ENCODE peak calls at places on chromosomes 16 and 17, in nine cellular contexts. V is K562, H is sigmoid colon, Z is prostate gland, D is stomach, I is HCT116, C is endothelial cell of umbilical vein, X is GM12891, E is HL-60. L is an unnamed sample.

GRCh38 chr17:7203391-7203790 is 16.2 kb downstream of the DLG4 start:
- DNase-seq in Z (no peak), C (no peak), D (no peak), H (no peak), V (no peak), E (no peak), X (no peak), I (no peak), L (no peak)

GRCh38 chr17:66831383-66832220 is 3.3 kb upstream of the CACNG5 start:
- DNase-seq in C (no peak), I (no peak), E (no peak), V (no peak), Z (no peak), X (no peak), H (peak; percentile 50), D (no peak), L (no peak)

GRCh38 chr16:78852236-78852635 is 748.3 kb downstream of the MAF start:
- DNase-seq in E (no peak), I (no peak), Z (no peak), X (no peak), D (no peak), V (no peak), C (no peak), H (no peak), L (no peak)

GRCh38 chr17:44353656-44354331 is 8.7 kb downstream of the GRN start:
- DNase-seq in V (peak; percentile 16), H (no peak), E (no peak), C (no peak), D (peak; percentile 46), I (no peak), X (no peak), Z (no peak), L (no peak)

GRCh38 chr16:85413713-85414663 is 199.1 kb upstream of the GSE1 start:
- DNase-seq in X (no peak), C (no peak), E (no peak), Z (no peak), H (no peak), V (no peak), I (no peak), D (no peak), L (no peak)

GRCh38 chr17:77831497-77832179 is 126.9 kb upstream of the TNRC6C start:
- DNase-seq in D (no peak), C (peak; percentile 28), H (peak; percentile 65), I (no peak), Z (no peak), X (no peak), V (no peak), E (no peak), L (no peak)

GRCh38 chr17:29576214-29577008 is 7.9 kb downstream of the TP53I13 start:
- DNase-seq in Z (no peak), E (no peak), H (no peak), C (no peak), V (no peak), X (no peak), I (no peak), D (no peak), L (no peak)

GRCh38 chr17:7261377-7262191 is 694 bp downstream of the CLDN7 start:
- DNase-seq in E (no peak), Z (no peak), H (no peak), I (no peak), X (peak; percentile 64), C (no peak), D (no peak), V (peak; percentile 21), L (no peak)

GRCh38 chr17:13750783-13751484 is 149.2 kb upstream of the HS3ST3A1 start:
- DNase-seq in D (no peak), E (no peak), V (peak; percentile 6), C (no peak), H (no peak), Z (no peak), I (no peak), X (no peak), L (no peak)

GRCh38 chr16:83653785-83654184 is 154.0 kb upstream of the HSBP1 start:
- DNase-seq in V (no peak), D (no peak), I (no peak), E (no peak), X (no peak), C (no peak), Z (no peak), H (no peak), L (no peak)

GRCh38 chr17:15442316-15443185 is 24.9 kb downstream of the CDRT4 start:
- DNase-seq in X (no peak), E (no peak), H (peak; percentile 48), Z (no peak), I (no peak), C (no peak), V (no peak), D (no peak), L (no peak)

GRCh38 chr17:17836818-17837379 is at the start of gene SREBF1:
- DNase-seq in D (peak; percentile 61), V (peak; percentile 69), E (no peak), Z (no peak), X (peak; percentile 72), C (peak; percentile 63), I (no peak), H (peak; percentile 86), L (no peak)

GRCh38 chr16:81542609-81543570 is 98.3 kb downstream of the CMIP start:
- DNase-seq in X (no peak), I (no peak), E (no peak), C (peak; percentile 45), Z (no peak), V (no peak), D (no peak), H (no peak), L (no peak)
- TF ChIP-seq POLR2AphosphoS5 in X (no peak), I (no peak), E (no peak), C (no peak), Z (no peak), V (no peak), D (no peak), H (no peak), L (no peak)

GRCh38 chr17:64148017-64148631 is 18.2 kb upstream of the ERN1 start:
- DNase-seq in D (no peak), V (no peak), X (no peak), E (no peak), I (no peak), Z (no peak), H (no peak), C (peak; percentile 85), L (no peak)

GRCh38 chr17:64147110-64148016 is 17.4 kb upstream of the ERN1 start:
- DNase-seq in C (peak; percentile 35), Z (no peak), D (no peak), I (no peak), X (no peak), E (no peak), H (no peak), V (no peak), L (no peak)

GRCh38 chr17:64146418-64147109 is 16.6 kb upstream of the ERN1 start:
- DNase-seq in E (no peak), C (peak; percentile 80), Z (peak; percentile 85), I (no peak), X (no peak), H (peak; percentile 85), V (peak; percentile 69), D (peak; percentile 65), L (no peak)

GRCh38 chr17:64145751-64146417 is 15.9 kb upstream of the ERN1 start:
- DNase-seq in D (peak; percentile 97), H (peak; percentile 100), V (peak; percentile 92), I (peak; percentile 100), C (peak; percentile 99), E (peak; percentile 100), Z (peak; percentile 99), X (peak; percentile 85), L (peak; percentile 100)

DNA sequence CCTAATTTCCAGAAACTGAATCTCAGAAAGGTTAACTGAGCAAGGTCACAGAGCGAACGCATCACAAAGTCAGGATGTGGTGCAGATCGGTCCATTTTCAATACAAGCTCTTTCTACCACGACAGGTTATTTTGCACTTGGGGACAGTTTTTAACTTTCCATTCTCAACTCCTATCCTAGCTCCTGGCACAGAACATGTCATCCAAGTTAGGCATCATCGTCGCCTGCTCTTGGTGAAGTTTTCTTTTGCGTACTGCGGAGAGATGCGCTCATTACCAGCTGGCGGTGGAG is 15.5 kb upstream of the ERN1 start:
- DNase-seq in Z (no peak), C (no peak), V (no peak), I (no peak), X (no peak), H (no peak), D (no peak), E (no peak), L (no peak)
- TF ChIP-seq POLR2AphosphoS5 in Z (no peak), C (no peak), V (no peak), I (no peak), X (no peak), H (no peak), D (no peak), E (no peak), L (no peak)

GRCh38 chr17:82611140-82612058 is 36.8 kb downstream of the WDR45B start:
- DNase-seq in V (peak; percentile 58), H (no peak), D (no peak), Z (no peak), I (no peak), E (no peak), X (no peak), C (no peak), L (no peak)
- TF ChIP-seq POLR2AphosphoS5 in V (peak; percentile 35), H (no peak), D (no peak), Z (no peak), I (no peak), E (no peak), X (no peak), C (no peak), L (no peak)

GRCh38 chr16:30184430-30185140 is 1.2 kb downstream of the CORO1A start:
- DNase-seq in D (peak; percentile 31), H (peak; percentile 71), V (peak; percentile 32), X (peak; percentile 25), Z (no peak), E (peak; percentile 95), C (no peak), I (no peak), L (no peak)
- TF ChIP-seq POLR2AphosphoS5 in D (no peak), H (no peak), V (no peak), X (no peak), Z (no peak), E (peak; percentile 80), C (no peak), I (no peak), L (no peak)

GRCh38 chr17:33049781-33050414 is 58.3 kb downstream of the SPACA3 start:
- DNase-seq in X (peak; percentile 44), C (peak; percentile 32), H (no peak), I (peak; percentile 31), E (peak; percentile 1), D (peak; percentile 62), V (peak; percentile 82), Z (no peak), L (peak; percentile 90)
- TF ChIP-seq POLR2AphosphoS5 in X (no peak), C (no peak), H (no peak), I (no peak), E (no peak), D (no peak), V (no peak), Z (no peak), L (no peak)

GRCh38 chr16:81399909-81400308 is 44.7 kb upstream of the CMIP start:
- DNase-seq in H (peak; percentile 37), C (no peak), X (no peak), V (no peak), Z (no peak), E (no peak), I (no peak), D (no peak), L (no peak)
- TF ChIP-seq POLR2AphosphoS5 in H (no peak), C (no peak), X (no peak), V (no peak), Z (no peak), E (no peak), I (no peak), D (no peak), L (no peak)

GRCh38 chr17:65013613-65014391 is 42.7 kb downstream of the GNA13 start:
- DNase-seq in V (no peak), H (no peak), D (no peak), C (no peak), E (no peak), X (no peak), Z (no peak), I (peak; percentile 37), L (no peak)
- TF ChIP-seq POLR2AphosphoS5 in V (no peak), H (no peak), D (peak; percentile 11), C (no peak), E (no peak), X (no peak), Z (no peak), I (no peak), L (no peak)